ENCODE peak calls at places on chromosomes 5 and 9, in six cellular contexts. J is B cell; V is K562; Z is CD8-positive, alpha-beta T cell; U is breast epithelium; S is cardiac fibroblast. A is an unnamed sample.
A peak's percentile ranks its signal among the peaks of the same experiment; 100 is the strongest.

GRCh38 chr5:75648712-75649111 is 37.5 kb downstream of the ANKDD1B start:
- DNase-seq in J (no peak), V (no peak), Z (no peak), U (no peak), S (no peak), A (no peak)

GRCh38 chr5:143445726-143446125 is 42.2 kb upstream of the NR3C1 start:
- DNase-seq in J (no peak), V (no peak), Z (no peak), U (no peak), S (no peak), A (no peak)

GRCh38 chr5:142925795-142926194 is 155.6 kb downstream of the ARHGAP26 start:
- DNase-seq in J (no peak), V (no peak), Z (no peak), U (no peak), S (peak; percentile 64), A (no peak)

GRCh38 chr5:158953929-158954534 is 145.7 kb downstream of the EBF1 start:
- DNase-seq in J (peak; percentile 75), V (no peak), Z (no peak), U (no peak), S (no peak), A (no peak)

GRCh38 chr5:93602261-93603149 is 19.5 kb downstream of the NR2F1 start:
- DNase-seq in J (no peak), V (no peak), Z (no peak), U (no peak), S (no peak), A (no peak)

GRCh38 chr5:135851186-135851906 is 16.9 kb downstream of the SLC25A48 start:
- DNase-seq in J (no peak), V (no peak), Z (no peak), U (no peak), S (no peak), A (no peak)

GRCh38 chr9:23543420-23543819 is 282.6 kb downstream of the ELAVL2 start:
- DNase-seq in J (no peak), V (no peak), Z (no peak), U (no peak), S (no peak), A (no peak)

GRCh38 chr9:114033397-114034103 is 44.5 kb downstream of the AMBP start:
- DNase-seq in J (peak; percentile 12), V (peak; percentile 45), Z (no peak), U (peak; percentile 43), S (peak; percentile 39), A (peak; percentile 64)

GRCh38 chr9:32978051-32978450 is 23.4 kb downstream of the APTX start:
- DNase-seq in J (no peak), V (no peak), Z (no peak), U (no peak), S (no peak), A (no peak)

DNA sequence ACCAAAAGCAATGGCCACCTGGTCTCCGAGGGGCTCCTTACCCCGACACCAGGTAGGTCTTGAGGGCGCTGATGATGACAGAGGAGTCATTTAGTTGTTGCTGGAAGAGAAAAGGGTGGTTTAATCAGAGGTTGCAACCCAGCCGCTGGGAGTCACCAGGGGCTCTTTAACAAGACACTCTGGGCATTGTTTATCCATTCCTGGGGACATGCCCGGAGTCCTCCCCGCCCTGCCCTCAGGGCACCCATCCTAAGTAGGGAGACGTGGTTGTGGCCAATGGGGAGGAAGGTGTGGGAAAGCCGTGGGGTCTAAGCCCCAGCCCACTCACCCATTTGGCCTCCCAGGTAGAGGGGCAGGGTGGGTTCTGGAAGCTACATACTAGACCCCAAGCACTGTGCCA is 3.1 kb downstream of the PTGES2 start:
- DNase-seq in J (no peak), V (no peak), Z (no peak), U (no peak), S (no peak), A (no peak)
- TF ChIP-seq CTCF in J (no peak), V (no peak), Z (no peak), U (no peak), S (no peak), A (no peak)

DNA sequence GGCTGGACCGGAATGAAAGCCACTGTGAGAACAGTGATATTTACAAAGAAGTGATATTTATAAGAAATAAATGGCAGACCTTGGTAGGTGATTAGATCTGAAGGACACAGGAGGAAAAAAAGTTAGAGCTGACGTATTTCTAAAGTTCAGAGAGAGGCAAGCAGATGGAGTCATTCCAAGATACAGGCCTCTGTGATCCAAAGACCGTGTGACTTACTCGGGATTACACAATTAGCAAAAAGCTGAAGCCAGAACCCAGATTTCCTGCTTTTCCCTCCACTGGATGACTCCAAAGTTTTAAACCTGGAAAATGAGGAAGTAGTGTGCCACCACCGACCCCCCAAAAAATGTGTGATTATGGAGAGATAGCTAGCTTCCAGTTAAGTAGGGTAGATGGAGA is 3.1 kb upstream of the DOCK8 start:
- DNase-seq in J (no peak), V (no peak), Z (no peak), U (no peak), S (peak; percentile 38), A (no peak)
- TF ChIP-seq CTCF in J (no peak), V (no peak), Z (no peak), U (no peak), S (no peak), A (no peak)

GRCh38 chr5:54841481-54841880 is 143.9 kb downstream of the ESM1 start:
- DNase-seq in J (no peak), V (no peak), Z (no peak), U (no peak), S (no peak), A (no peak)

GRCh38 chr5:54835642-54836041 is 149.8 kb downstream of the ESM1 start:
- DNase-seq in J (no peak), V (no peak), Z (no peak), U (no peak), S (peak; percentile 71), A (no peak)

GRCh38 chr5:54837939-54838457 is 147.4 kb downstream of the ESM1 start:
- DNase-seq in J (no peak), V (no peak), Z (no peak), U (no peak), S (no peak), A (no peak)

GRCh38 chr5:54836959-54837534 is 148.3 kb downstream of the ESM1 start:
- DNase-seq in J (no peak), V (no peak), Z (no peak), U (no peak), S (peak; percentile 81), A (no peak)

GRCh38 chr5:54838843-54839242 is 146.6 kb downstream of the ESM1 start:
- DNase-seq in J (no peak), V (no peak), Z (no peak), U (no peak), S (no peak), A (no peak)
- TF ChIP-seq CTCF in J (no peak), V (no peak), Z (no peak), U (no peak), S (no peak), A (no peak)

GRCh38 chr9:132672413-132672690 is 2.1 kb downstream of the GTF3C4 start:
- DNase-seq in J (no peak), V (no peak), Z (no peak), U (no peak), S (no peak), A (no peak)
- TF ChIP-seq CTCF in J (no peak), V (no peak), Z (no peak), U (peak; percentile 28), S (no peak), A (no peak)

GRCh38 chr5:38404667-38405276 is 146.4 kb downstream of the EGFLAM start:
- DNase-seq in J (no peak), V (no peak), Z (no peak), U (no peak), S (no peak), A (no peak)
- TF ChIP-seq CTCF in J (no peak), V (peak; percentile 70), Z (no peak), U (no peak), S (no peak), A (no peak)

GRCh38 chr9:96075757-96076156 is 200.3 kb downstream of the ERCC6L2 start:
- DNase-seq in J (no peak), V (no peak), Z (no peak), U (no peak), S (no peak), A (no peak)

GRCh38 chr9:96079816-96080215 is 204.3 kb downstream of the ERCC6L2 start:
- DNase-seq in J (no peak), V (no peak), Z (no peak), U (no peak), S (no peak), A (no peak)

GRCh38 chr9:96082516-96083232 is 207.2 kb downstream of the ERCC6L2 start:
- DNase-seq in J (no peak), V (no peak), Z (no peak), U (no peak), S (no peak), A (no peak)

GRCh38 chr9:96080364-96080763 is 204.9 kb downstream of the ERCC6L2 start:
- DNase-seq in J (no peak), V (no peak), Z (no peak), U (peak; percentile 61), S (peak; percentile 35), A (no peak)

DNA sequence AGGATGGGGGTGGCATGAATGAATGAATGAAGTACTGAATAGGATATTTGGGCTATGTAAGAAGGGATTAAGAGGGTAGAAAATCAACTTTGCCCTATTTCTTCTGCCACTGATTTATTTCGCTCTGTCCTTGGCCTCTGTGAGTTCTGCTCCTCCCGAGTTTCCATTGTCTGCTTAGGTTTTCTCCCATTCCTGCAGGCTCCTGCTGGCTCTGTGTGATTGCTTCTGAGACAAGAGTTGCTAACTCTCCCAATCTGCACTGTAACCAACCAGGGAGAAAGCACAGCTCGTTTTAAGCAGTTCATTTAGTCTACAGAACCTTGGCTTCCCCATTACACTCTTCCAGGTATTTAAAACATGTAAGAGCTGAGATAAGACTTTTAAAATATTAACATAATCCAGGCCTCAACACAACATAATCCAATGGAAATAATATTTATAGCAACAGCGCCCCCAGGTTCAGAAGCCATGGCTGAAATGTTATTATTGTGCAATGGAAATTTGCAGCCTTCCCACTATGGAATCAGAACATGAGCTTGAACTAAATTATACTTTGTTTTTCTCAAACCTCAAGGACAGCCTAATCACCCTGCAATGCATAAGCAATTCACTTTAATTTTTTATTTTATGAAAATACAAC is 203.5 kb downstream of the ERCC6L2 start:
- DNase-seq in J (no peak), V (no peak), Z (no peak), U (no peak), S (peak; percentile 16), A (no peak)
- TF ChIP-seq CTCF in J (no peak), V (peak; percentile 19), Z (no peak), U (no peak), S (no peak), A (peak; percentile 10)

GRCh38 chr9:112379177-112380101 is 469 bp upstream of the HSDL2 start:
- DNase-seq in J (peak; percentile 96), V (peak; percentile 99), Z (peak; percentile 99), U (peak; percentile 99), S (peak; percentile 99), A (peak; percentile 97)
- TF ChIP-seq CTCF in J (no peak), V (peak; percentile 17), Z (no peak), U (no peak), S (no peak), A (no peak)

A was measured in ascending aorta.